ENCODE peak calls at places on chromosomes 5 and 9, in seven cellular contexts. One of them, this sample, is unnamed.

GRCh38 chr5:151581347-151581746 is 9.8 kb downstream of the FAT2 start:
- ATAC-seq in mucosa of descending colon: no peak
- ATAC-seq in left cardiac atrium: no peak
- ATAC-seq in activated CD8-positive, alpha-beta T cell treated with anti-CD3 and anti-CD28 coated beads for 36 hours: no peak
- ATAC-seq in HepG2: no peak
- ATAC-seq in CD4-positive, alpha-beta T cell: no peak
- ATAC-seq in GM12878: no peak
- ATAC-seq in this sample: no peak

GRCh38 chr5:93281980-93282772 is 298.8 kb downstream of the NR2F1-AS1 start:
- ATAC-seq in mucosa of descending colon: no peak
- ATAC-seq in left cardiac atrium: peak; percentile 82
- ATAC-seq in activated CD8-positive, alpha-beta T cell treated with anti-CD3 and anti-CD28 coated beads for 36 hours: no peak
- ATAC-seq in HepG2: no peak
- ATAC-seq in CD4-positive, alpha-beta T cell: no peak
- ATAC-seq in GM12878: no peak
- ATAC-seq in this sample: no peak

GRCh38 chr9:35341021-35341420 is 148.9 kb upstream of the RUSC2 start:
- ATAC-seq in mucosa of descending colon: no peak
- ATAC-seq in left cardiac atrium: no peak
- ATAC-seq in activated CD8-positive, alpha-beta T cell treated with anti-CD3 and anti-CD28 coated beads for 36 hours: no peak
- ATAC-seq in HepG2: no peak
- ATAC-seq in CD4-positive, alpha-beta T cell: no peak
- ATAC-seq in GM12878: no peak
- ATAC-seq in this sample: no peak

GRCh38 chr5:26245327-26245726 is 793.1 kb downstream of the CDH9 start:
- ATAC-seq in mucosa of descending colon: no peak
- ATAC-seq in left cardiac atrium: no peak
- ATAC-seq in activated CD8-positive, alpha-beta T cell treated with anti-CD3 and anti-CD28 coated beads for 36 hours: no peak
- ATAC-seq in HepG2: no peak
- ATAC-seq in CD4-positive, alpha-beta T cell: no peak
- ATAC-seq in GM12878: no peak
- ATAC-seq in this sample: no peak

GRCh38 chr9:28999057-28999456 is 1425.8 kb upstream of the C9orf72 start:
- ATAC-seq in mucosa of descending colon: no peak
- ATAC-seq in left cardiac atrium: no peak
- ATAC-seq in activated CD8-positive, alpha-beta T cell treated with anti-CD3 and anti-CD28 coated beads for 36 hours: no peak
- ATAC-seq in HepG2: no peak
- ATAC-seq in CD4-positive, alpha-beta T cell: no peak
- ATAC-seq in GM12878: no peak
- ATAC-seq in this sample: no peak

GRCh38 chr5:4580772-4581171 is 559.4 kb upstream of the ADAMTS16 start:
- ATAC-seq in mucosa of descending colon: no peak
- ATAC-seq in left cardiac atrium: no peak
- ATAC-seq in activated CD8-positive, alpha-beta T cell treated with anti-CD3 and anti-CD28 coated beads for 36 hours: no peak
- ATAC-seq in HepG2: no peak
- ATAC-seq in CD4-positive, alpha-beta T cell: no peak
- ATAC-seq in GM12878: no peak
- ATAC-seq in this sample: no peak

GRCh38 chr5:567664-568060 is 43.4 kb upstream of the SLC9A3 start:
- ATAC-seq in mucosa of descending colon: peak; percentile 16
- ATAC-seq in left cardiac atrium: no peak
- ATAC-seq in activated CD8-positive, alpha-beta T cell treated with anti-CD3 and anti-CD28 coated beads for 36 hours: no peak
- ATAC-seq in HepG2: peak; percentile 45
- ATAC-seq in CD4-positive, alpha-beta T cell: no peak
- ATAC-seq in GM12878: no peak
- ATAC-seq in this sample: no peak

GRCh38 chr5:82334085-82334680 is 56.0 kb upstream of the RPS23 start:
- ATAC-seq in mucosa of descending colon: no peak
- ATAC-seq in left cardiac atrium: no peak
- ATAC-seq in activated CD8-positive, alpha-beta T cell treated with anti-CD3 and anti-CD28 coated beads for 36 hours: no peak
- ATAC-seq in HepG2: no peak
- ATAC-seq in CD4-positive, alpha-beta T cell: no peak
- ATAC-seq in GM12878: no peak
- ATAC-seq in this sample: no peak

GRCh38 chr9:21470126-21470525 is 12.0 kb downstream of the IFNE start:
- ATAC-seq in mucosa of descending colon: no peak
- ATAC-seq in left cardiac atrium: no peak
- ATAC-seq in activated CD8-positive, alpha-beta T cell treated with anti-CD3 and anti-CD28 coated beads for 36 hours: no peak
- ATAC-seq in HepG2: no peak
- ATAC-seq in CD4-positive, alpha-beta T cell: no peak
- ATAC-seq in GM12878: no peak
- ATAC-seq in this sample: no peak